ENCODE peak calls at places on chromosomes 6 and 20, in six cellular contexts. D is kidney tubule cell, N is Calu3, G is NCI-H2081, F is DMS53, C is G401. Z is an unnamed sample.

GRCh38 chr6:17042422-17043147 is 59.3 kb upstream of the STMND1 start:
- DNase-seq in D (peak; percentile 79), N (peak; percentile 65), G (no peak), F (peak; percentile 60), C (peak; percentile 2), Z (peak; percentile 51)

GRCh38 chr6:43629505-43630300 is 639 bp upstream of the GTPBP2 start:
- DNase-seq in D (peak; percentile 98), N (peak; percentile 99), G (peak; percentile 94), F (peak; percentile 98), C (peak; percentile 99), Z (peak; percentile 96)

GRCh38 chr20:25090492-25091429 is 8.8 kb upstream of the VSX1 start:
- DNase-seq in D (no peak), N (no peak), G (peak; percentile 80), F (peak; percentile 92), C (peak; percentile 49), Z (no peak)

GRCh38 chr6:74870403-74870802 is 335.4 kb downstream of the COL12A1 start:
- DNase-seq in D (peak; percentile 66), N (peak; percentile 51), G (no peak), F (peak; percentile 84), C (no peak), Z (peak; percentile 84)

GRCh38 chr20:49894073-49894470 is 21.3 kb downstream of the SPATA2 start:
- DNase-seq in D (no peak), N (no peak), G (no peak), F (no peak), C (no peak), Z (no peak)

GRCh38 chr6:104771258-104771832 is 88.4 kb downstream of the HACE1 start:
- DNase-seq in D (peak; percentile 42), N (no peak), G (no peak), F (peak; percentile 52), C (peak; percentile 45), Z (peak; percentile 45)

GRCh38 chr20:49948809-49949507 is 12.8 kb downstream of the RNF114 start:
- DNase-seq in D (peak; percentile 92), N (no peak), G (no peak), F (no peak), C (no peak), Z (peak; percentile 73)

GRCh38 chr6:105191351-105191750 is 11.5 kb upstream of the POPDC3 start:
- DNase-seq in D (no peak), N (no peak), G (no peak), F (no peak), C (no peak), Z (no peak)

GRCh38 chr6:53526000-53526399 is 18.9 kb downstream of the GCLC start:
- DNase-seq in D (no peak), N (no peak), G (no peak), F (no peak), C (no peak), Z (peak; percentile 38)

GRCh38 chr20:51577432-51578144 is 35.1 kb upstream of the NFATC2 start:
- DNase-seq in D (no peak), N (no peak), G (no peak), F (no peak), C (no peak), Z (no peak)

GRCh38 chr20:5220334-5221077 is 93.7 kb downstream of the CDS2 start:
- DNase-seq in D (no peak), N (no peak), G (no peak), F (no peak), C (no peak), Z (no peak)

GRCh38 chr6:39653631-39654030 is 71.6 kb downstream of the KIF6 start:
- DNase-seq in D (no peak), N (no peak), G (no peak), F (no peak), C (no peak), Z (no peak)

GRCh38 chr6:125078602-125079321 is 74.8 kb upstream of the TPD52L1 start:
- DNase-seq in D (no peak), N (no peak), G (no peak), F (no peak), C (no peak), Z (no peak)

GRCh38 chr6:163260111-163260895 is 154.2 kb upstream of the QKI start:
- DNase-seq in D (no peak), N (no peak), G (no peak), F (no peak), C (peak; percentile 43), Z (peak; percentile 4)

GRCh38 chr6:44254957-44255808 is 2.1 kb downstream of the SLC35B2 start:
- DNase-seq in D (peak; percentile 53), N (peak; percentile 33), G (no peak), F (peak; percentile 73), C (peak; percentile 37), Z (no peak)

GRCh38 chr6:98560418-98560817 is 274.0 kb upstream of the POU3F2 start:
- DNase-seq in D (no peak), N (no peak), G (no peak), F (no peak), C (no peak), Z (no peak)

Z was measured in renal cortical epithelial cell.